ENCODE peak calls at places on chromosome 9, in four cellular contexts. K is PC-9, B is right atrium auricular region, L is WERI-Rb-1. I is an unnamed sample.

GRCh38 chr9:135215571-135216161 is 128.2 kb downstream of the OLFM1 start:
- DNase-seq in K (no peak), B (no peak), L (no peak), I (no peak)

GRCh38 chr9:127905788-127906191 is 6.4 kb upstream of the ST6GALNAC6 start:
- DNase-seq in K (no peak), B (no peak), L (no peak), I (no peak)

GRCh38 chr9:123710299-123710698 is 219.6 kb downstream of the DENND1A start:
- DNase-seq in L (no peak), B (no peak), K (no peak), I (peak)

GRCh38 chr9:4106081-4106491 is 193.8 kb downstream of the GLIS3 start:
- DNase-seq in K (peak), L (no peak), B (no peak), I (peak)

GRCh38 chr9:12778389-12778788 is 3.6 kb downstream of the LURAP1L start:
- DNase-seq in K (no peak), L (no peak), B (no peak), I (no peak)

GRCh38 chr9:83544002-83544698 is 5.9 kb upstream of the FRMD3 start:
- DNase-seq in B (peak), K (peak), L (peak), I (peak)

GRCh38 chr9:12640866-12641636 is 52.1 kb upstream of the TYRP1 start:
- DNase-seq in L (no peak), K (no peak), B (no peak), I (no peak)

GRCh38 chr9:91154686-91155085 is 207.0 kb downstream of the AUH start:
- DNase-seq in B (no peak), L (no peak), K (no peak), I (no peak)

GRCh38 chr9:6024035-6024554 is 8.7 kb upstream of the RANBP6 start:
- DNase-seq in K (peak), L (peak), B (no peak), I (no peak)

GRCh38 chr9:35852267-35852815 is 17.9 kb downstream of the OR13J1 start:
- DNase-seq in L (no peak), K (no peak), B (no peak), I (no peak)

GRCh38 chr9:69605406-69605805 is 66.8 kb downstream of the APBA1 start:
- DNase-seq in L (no peak), B (no peak), K (no peak), I (no peak)

GRCh38 chr9:88044200-88044599 is 69.9 kb upstream of the CDK20 start:
- DNase-seq in B (no peak), K (no peak), L (no peak), I (no peak)

GRCh38 chr9:94623253-94623652 is 16.1 kb downstream of the FBP1 start:
- DNase-seq in L (peak), K (no peak), B (no peak), I (no peak)

GRCh38 chr9:94622087-94622486 is 17.2 kb downstream of the FBP1 start:
- DNase-seq in L (no peak), B (no peak), K (no peak), I (no peak)

GRCh38 chr9:94627287-94627686 is 12.0 kb downstream of the FBP1 start:
- DNase-seq in L (no peak), B (no peak), K (no peak), I (no peak)

GRCh38 chr9:94625835-94626234 is 13.5 kb downstream of the FBP1 start:
- DNase-seq in L (no peak), K (no peak), B (no peak), I (no peak)

DNA sequence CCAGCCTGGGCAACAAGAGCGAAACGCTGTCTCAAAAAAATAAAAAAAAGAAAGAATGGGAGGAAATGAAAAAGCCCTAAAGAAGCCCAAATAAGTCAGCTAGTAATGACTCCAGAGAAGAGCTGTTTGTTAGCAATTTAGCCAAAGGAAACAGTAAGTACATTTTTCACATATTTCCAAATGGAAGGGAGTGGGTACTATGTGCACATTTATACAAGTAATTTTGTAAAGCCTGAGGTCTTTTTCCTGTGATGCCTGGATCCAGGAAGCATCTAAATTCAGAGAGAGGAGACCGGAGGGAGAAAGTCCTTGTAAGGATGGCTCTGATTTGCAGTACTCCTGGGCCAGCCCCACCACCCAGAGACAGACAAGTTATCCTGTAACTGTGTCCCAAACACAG is 14.7 kb downstream of the FBP1 start:
- DNase-seq in L (no peak), B (no peak), K (no peak), I (no peak)
- H3K27ac ChIP-seq in L (no peak), B (no peak), K (no peak), I (no peak)

GRCh38 chr9:136495401-136495800 is 12.6 kb upstream of the SEC16A start:
- DNase-seq in K (no peak), B (no peak), L (no peak), I (no peak)

GRCh38 chr9:136494531-136495215 is 11.8 kb upstream of the SEC16A start:
- DNase-seq in L (no peak), B (no peak), K (no peak), I (no peak)

GRCh38 chr9:136494012-136494411 is 11.2 kb upstream of the SEC16A start:
- DNase-seq in B (no peak), K (no peak), L (no peak), I (no peak)

GRCh38 chr9:136492978-136493522 is 10.2 kb upstream of the SEC16A start:
- DNase-seq in B (no peak), L (no peak), K (no peak), I (no peak)

GRCh38 chr9:136493567-136493971 is 10.7 kb upstream of the SEC16A start:
- DNase-seq in K (no peak), L (no peak), B (no peak), I (no peak)
- H3K27ac ChIP-seq in K (no peak), L (no peak), B (no peak), I (no peak)

GRCh38 chr9:99171225-99172128 is 50.3 kb downstream of the ALG2 start:
- DNase-seq in K (no peak), B (no peak), L (no peak), I (no peak)
- H3K27ac ChIP-seq in K (no peak), B (no peak), L (peak), I (no peak)

GRCh38 chr9:122085260-122085659 is 7.8 kb downstream of the TTLL11 start:
- DNase-seq in K (no peak), B (no peak), L (no peak), I (no peak)

GRCh38 chr9:122078557-122078956 is 14.6 kb downstream of the TTLL11 start:
- DNase-seq in B (no peak), L (no peak), K (no peak), I (no peak)

GRCh38 chr9:122076773-122077172 is 16.3 kb downstream of the TTLL11 start:
- DNase-seq in K (no peak), L (no peak), B (no peak), I (no peak)

GRCh38 chr9:122084276-122084675 is 8.8 kb downstream of the TTLL11 start:
- DNase-seq in L (no peak), K (no peak), B (no peak), I (no peak)

DNA sequence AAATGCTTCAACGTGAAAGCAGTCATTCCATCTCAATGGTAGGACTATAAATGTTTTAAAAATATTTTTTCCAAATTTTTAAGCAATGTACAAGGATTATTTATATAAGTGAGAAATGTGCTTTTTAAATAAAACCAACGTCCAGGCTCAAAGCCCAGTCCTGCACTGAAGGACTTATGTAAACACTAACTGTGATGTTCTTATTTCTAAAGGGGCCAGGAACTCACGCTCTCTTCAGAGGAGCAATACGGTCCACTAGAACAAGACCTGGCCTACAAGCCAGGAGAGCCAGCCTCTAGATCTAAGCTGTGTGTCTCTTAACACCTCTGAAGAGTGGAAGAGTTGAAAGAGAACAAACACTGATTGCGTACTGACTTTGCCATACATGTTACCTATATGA is 12.1 kb downstream of the TTLL11 start:
- DNase-seq in L (no peak), B (no peak), K (no peak), I (no peak)
- H3K27ac ChIP-seq in L (no peak), B (no peak), K (no peak), I (no peak)